ENCODE peak calls at places on chromosomes 3 and 15, in eight cellular contexts. K is neural progenitor cell; D is stimulated activated naive CD8-positive, alpha-beta T cell treated with anti-CD3 and anti-CD28 coated beads, Interleukin-15, Interleukin-2, amounts not matched to agents 100 U/mL and 50 U/mL, for 24 hours; P is T-helper 9 cell; H is M059J; O is B cell; W is activated naive CD4-positive, alpha-beta T cell treated with anti-CD3 and anti-CD28 coated beads for 36 hours; X is GM20000. F is an unnamed sample.

GRCh38 chr3:40939113-40940070 is 259.9 kb upstream of the CTNNB1 start:
- DNase-seq in K (no peak), D (no peak), P (no peak), H (peak), O (no peak), W (no peak), X (no peak), F (no peak)

GRCh38 chr3:172404237-172404962 is 43.9 kb downstream of the GHSR start:
- DNase-seq in K (no peak), D (no peak), P (no peak), H (no peak), O (no peak), W (no peak), X (no peak), F (no peak)

GRCh38 chr3:117626577-117626976 is 917.0 kb downstream of the TUSC7 start:
- DNase-seq in K (no peak), D (no peak), P (no peak), H (no peak), O (no peak), W (no peak), X (no peak), F (no peak)

GRCh38 chr15:82309802-82310201 is 39.5 kb downstream of the GOLGA6L10 start:
- DNase-seq in K (no peak), D (no peak), P (no peak), H (no peak), O (no peak), W (no peak), X (peak), F (no peak)

GRCh38 chr15:66042624-66043023 is 173.3 kb downstream of the RAB11A start:
- DNase-seq in K (no peak), D (no peak), P (no peak), H (no peak), O (no peak), W (no peak), X (no peak), F (no peak)

GRCh38 chr15:71325461-71325860 is 210.2 kb downstream of the THSD4 start:
- DNase-seq in K (no peak), D (no peak), P (no peak), H (peak), O (no peak), W (no peak), X (no peak), F (no peak)

GRCh38 chr3:11558002-11558401 is 85.7 kb downstream of the VGLL4 start:
- DNase-seq in K (no peak), D (no peak), P (no peak), H (peak), O (no peak), W (peak), X (no peak), F (no peak)

GRCh38 chr3:152977356-152977755 is 142.4 kb downstream of the P2RY1 start:
- DNase-seq in K (no peak), D (no peak), P (no peak), H (no peak), O (no peak), W (no peak), X (no peak), F (no peak)

GRCh38 chr3:148861277-148861869 is 3.7 kb upstream of the CPA3 start:
- DNase-seq in K (peak), D (no peak), P (no peak), H (peak), O (peak), W (peak), X (peak), F (peak)

GRCh38 chr15:39665629-39666245 is 84.9 kb downstream of the THBS1 start:
- DNase-seq in K (no peak), D (no peak), P (no peak), H (no peak), O (no peak), W (no peak), X (no peak), F (no peak)

GRCh38 chr3:53730565-53730964 is 115.7 kb downstream of the CHDH start:
- DNase-seq in K (no peak), D (no peak), P (no peak), H (peak), O (no peak), W (no peak), X (no peak), F (no peak)

GRCh38 chr15:28912422-28912821 is 26.6 kb downstream of the APBA2 start:
- DNase-seq in K (no peak), D (peak), P (no peak), H (peak), O (no peak), W (peak), X (no peak), F (no peak)

GRCh38 chr15:60721706-60722105 is 242.8 kb upstream of the ICE2 start:
- DNase-seq in K (no peak), D (no peak), P (no peak), H (peak), O (no peak), W (peak), X (no peak), F (no peak)

GRCh38 chr15:70781236-70781635 is 17.9 kb upstream of the UACA start:
- DNase-seq in K (no peak), D (no peak), P (no peak), H (no peak), O (no peak), W (no peak), X (no peak), F (no peak)

GRCh38 chr3:160685144-160685766 is 8.3 kb downstream of the ARL14 start:
- DNase-seq in K (no peak), D (no peak), P (no peak), H (peak), O (no peak), W (no peak), X (no peak), F (no peak)

GRCh38 chr15:74328331-74329056 is 39.0 kb downstream of the CYP11A1 start:
- DNase-seq in K (no peak), D (no peak), P (no peak), H (no peak), O (no peak), W (no peak), X (no peak), F (no peak)

GRCh38 chr15:75840659-75841058 is 2.6 kb upstream of the UBE2Q2 start:
- DNase-seq in K (no peak), D (no peak), P (no peak), H (peak), O (no peak), W (no peak), X (no peak), F (no peak)

GRCh38 chr15:62560943-62561571 is 396.0 kb upstream of the C2CD4B start:
- DNase-seq in K (peak), D (no peak), P (no peak), H (no peak), O (no peak), W (no peak), X (no peak), F (no peak)

GRCh38 chr3:87375231-87375682 is 98.9 kb upstream of the POU1F1 start:
- DNase-seq in K (no peak), D (no peak), P (no peak), H (no peak), O (no peak), W (no peak), X (no peak), F (no peak)